ENCODE peak calls at places on chromosomes 6 and 20, in four cellular contexts. Z is tibial nerve, S is ovary, B is AG04450. T is an unnamed sample. For H3K9me3, the result is how much of the 10 kb centered on the place peaks cover.

GRCh38 chr6:47096233-47096887 is 54.2 kb upstream of the ADGRF1 start:
- DNase-seq in Z (no peak), B (no peak), S (no peak), T (no peak)

GRCh38 chr6:132936641-132937040 is 122.3 kb downstream of the RPS12 start:
- DNase-seq in S (no peak), B (no peak), Z (no peak), T (no peak)

GRCh38 chr6:107390685-107391084 is 68.7 kb downstream of the PDSS2 start:
- DNase-seq in S (no peak), Z (no peak), B (no peak), T (no peak)

GRCh38 chr20:9269280-9269971 is 200.5 kb downstream of the PLCB4 start:
- DNase-seq in Z (no peak), B (no peak), S (no peak), T (no peak)

GRCh38 chr6:111872521-111873177 is 603 bp downstream of the FYN start:
- DNase-seq in B (no peak), S (peak), Z (peak), T (peak)

GRCh38 chr6:84428300-84428907 is 201.0 kb upstream of the CEP162 start:
- DNase-seq in B (no peak), Z (peak), S (no peak), T (no peak)

GRCh38 chr20:819680-820327 is 13.7 kb upstream of the FAM110A start:
- DNase-seq in Z (no peak), S (no peak), B (no peak), T (no peak)

GRCh38 chr20:49450281-49450707 is 32.2 kb downstream of the KCNB1 start:
- DNase-seq in B (no peak), Z (no peak), S (no peak), T (no peak)

GRCh38 chr6:17439243-17439993 is 46.0 kb downstream of the CAP2 start:
- DNase-seq in S (no peak), Z (no peak), B (no peak), T (no peak)

GRCh38 chr6:151916075-151916474 is 108.6 kb downstream of the ESR1 start:
- DNase-seq in S (no peak), Z (no peak), B (no peak), T (no peak)

GRCh38 chr6:50819906-50820589 is 1.4 kb downstream of the TFAP2B start:
- DNase-seq in Z (no peak), B (no peak), S (no peak), T (no peak)

GRCh38 chr6:46903175-46903574 is 18.6 kb downstream of the ADGRF5 start:
- DNase-seq in B (no peak), S (no peak), Z (no peak), T (no peak)

GRCh38 chr20:24648919-24649318 is 179.5 kb downstream of the SYNDIG1 start:
- DNase-seq in S (no peak), B (no peak), Z (no peak), T (no peak)

GRCh38 chr20:23441850-23442313 is 2.4 kb downstream of the CSTL1 start:
- DNase-seq in Z (peak), B (peak), S (peak), T (peak)

GRCh38 chr20:35742741-35743523 is 872 bp upstream of the RBM39 start:
- DNase-seq in S (no peak), B (no peak), Z (peak), T (no peak)

DNA sequence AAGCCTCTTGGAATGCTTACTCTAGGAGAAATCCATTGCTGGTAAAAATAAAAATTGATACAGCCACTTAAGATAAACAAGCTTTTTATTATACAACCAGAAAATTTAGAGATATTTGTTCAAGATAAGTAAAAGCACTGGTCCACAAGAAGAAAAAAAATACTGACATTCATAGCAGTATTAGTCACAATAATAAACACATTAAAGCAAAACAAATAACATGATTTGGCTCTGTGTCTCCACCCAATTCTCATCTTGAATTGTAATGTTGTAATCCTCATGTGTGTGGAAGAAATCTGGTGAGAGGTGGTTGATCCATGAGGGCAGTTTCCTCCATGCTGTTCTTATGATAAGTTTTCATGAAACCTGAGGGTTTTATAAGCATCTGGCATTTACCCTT is 1093.5 kb upstream of the ADGRB3 start:
- DNase-seq in S (no peak), B (no peak), Z (no peak), T (no peak)
- H3K9me3 ChIP-seq in S (under half), B (under half), Z (under half), T (under half)

GRCh38 chr6:170005680-170006470 is 254.5 kb downstream of the ERMARD start:
- DNase-seq in B (no peak), S (no peak), Z (no peak), T (no peak)
- H3K9me3 ChIP-seq in B (half or more), S (under half), Z (under half), T (under half)

GRCh38 chr6:55642366-55642765 is 63.4 kb upstream of the HMGCLL1 start:
- DNase-seq in B (no peak), S (no peak), Z (no peak), T (no peak)

GRCh38 chr6:55643868-55644267 is 64.9 kb upstream of the HMGCLL1 start:
- DNase-seq in Z (no peak), S (no peak), B (no peak), T (no peak)
- H3K9me3 ChIP-seq in Z (under half), S (under half), B (under half), T (under half)

GRCh38 chr20:56207656-56208055 is 40.9 kb upstream of the MC3R start:
- DNase-seq in S (no peak), B (no peak), Z (no peak), T (no peak)
- H3K9me3 ChIP-seq in S (under half), B (under half), Z (under half), T (under half)

GRCh38 chr6:140178550-140179334 is 804.3 kb upstream of the CITED2 start:
- DNase-seq in B (peak), Z (no peak), S (no peak), T (no peak)

GRCh38 chr6:140183881-140184280 is 809.4 kb upstream of the CITED2 start:
- DNase-seq in S (no peak), B (no peak), Z (no peak), T (no peak)

GRCh38 chr6:140175486-140175885 is 801.0 kb upstream of the CITED2 start:
- DNase-seq in S (no peak), Z (no peak), B (no peak), T (no peak)

GRCh38 chr6:140182819-140183218 is 808.4 kb upstream of the CITED2 start:
- DNase-seq in S (no peak), B (no peak), Z (no peak), T (no peak)

GRCh38 chr6:140180306-140180705 is 805.9 kb upstream of the CITED2 start:
- DNase-seq in B (no peak), S (no peak), Z (no peak), T (no peak)
- H3K9me3 ChIP-seq in B (under half), S (under half), Z (under half), T (under half)

GRCh38 chr6:19377722-19378121 is 459.4 kb upstream of the ID4 start:
- DNase-seq in Z (no peak), B (no peak), S (no peak), T (no peak)
- H3K9me3 ChIP-seq in Z (under half), B (under half), S (under half), T (under half)

DNA sequence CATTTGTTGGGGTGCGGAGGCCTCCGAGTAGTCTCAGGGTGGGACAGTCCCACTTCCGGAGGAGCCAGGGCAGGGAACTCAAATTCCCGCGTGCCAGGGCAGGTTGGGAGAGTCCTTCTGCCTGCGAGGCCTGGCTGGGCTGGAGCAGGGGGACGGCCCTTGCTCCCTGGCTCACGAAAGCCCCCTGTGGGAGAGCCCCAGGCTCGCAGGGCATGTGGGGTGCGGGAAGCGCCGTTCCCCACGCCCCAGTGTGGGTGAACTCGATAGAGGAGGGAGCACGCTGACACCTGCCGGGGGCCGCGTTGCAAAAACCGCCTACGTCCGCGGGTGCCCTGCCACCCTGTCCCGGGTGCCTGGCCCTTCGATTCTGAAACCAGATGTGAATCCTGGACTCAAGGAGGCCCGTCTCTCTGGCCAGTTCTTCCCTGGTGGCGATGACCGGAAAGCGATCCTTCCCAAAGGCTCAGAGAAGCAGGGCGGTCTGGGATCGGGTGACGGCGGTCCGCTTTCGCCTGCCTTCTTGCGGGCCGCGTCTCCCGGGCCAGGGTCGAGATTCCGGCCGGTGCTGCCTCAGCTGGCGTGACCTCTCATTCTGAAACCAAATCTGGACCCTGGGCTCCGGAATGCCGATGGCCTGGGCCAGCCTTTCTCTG is 1846.5 kb upstream of the DEFB115 start:
- DNase-seq in S (no peak), Z (no peak), B (no peak), T (no peak)
- H3K9me3 ChIP-seq in S (under half), Z (under half), B (under half), T (under half)

DNA sequence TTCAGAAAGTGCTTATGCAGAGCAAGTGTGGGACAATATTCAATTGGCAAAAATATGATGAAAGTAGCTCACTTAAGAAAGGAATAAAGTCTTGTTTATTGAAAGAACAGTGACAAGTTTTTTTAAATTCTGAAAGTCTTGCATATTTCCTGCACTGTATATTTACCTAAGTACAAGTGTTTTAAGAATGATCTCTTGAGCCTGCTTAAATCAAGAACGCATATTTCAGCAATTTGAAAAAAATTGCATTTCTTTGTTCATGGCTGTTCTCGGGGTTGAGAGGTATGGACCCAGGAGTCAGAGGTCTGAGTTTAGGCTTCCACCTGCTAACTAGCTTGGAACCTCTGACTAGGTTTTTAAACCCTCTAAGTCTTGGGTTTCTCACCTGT is 27.4 kb downstream of the SLC22A3 start:
- DNase-seq in B (no peak), Z (no peak), S (no peak), T (no peak)
- H3K9me3 ChIP-seq in B (under half), Z (under half), S (under half), T (under half)